ENCODE peak calls at places on chromosomes 12 and 14, in six cellular contexts. U, N, G, S, I and E are unnamed samples.

GRCh38 chr14:22973217-22974032 is 8.9 kb downstream of the AJUBA start:
- DNase-seq in S (peak), N (peak), U (no peak), G (peak), I (no peak), E (peak)

GRCh38 chr12:61676520-61676919 is 583.7 kb upstream of the USP15 start:
- DNase-seq in I (no peak), S (no peak), U (no peak), N (peak), G (no peak), E (no peak)

GRCh38 chr12:2794261-2794735 is 472 bp upstream of the FKBP4 start:
- DNase-seq in N (peak), G (no peak), I (no peak), U (peak), S (peak), E (no peak)

GRCh38 chr14:81303258-81303935 is 82.6 kb upstream of the GTF2A1 start:
- DNase-seq in I (no peak), G (no peak), S (no peak), N (peak), U (no peak), E (no peak)

GRCh38 chr12:47832263-47832933 is 12.7 kb upstream of the HDAC7 start:
- DNase-seq in N (no peak), G (no peak), I (no peak), S (no peak), U (peak), E (no peak)

GRCh38 chr12:89552376-89552775 is 26.5 kb upstream of the POC1B start:
- DNase-seq in U (no peak), G (no peak), I (no peak), S (no peak), N (peak), E (no peak)

GRCh38 chr12:28374556-28374955 is 184.3 kb downstream of the CCDC91 start:
- DNase-seq in I (no peak), N (no peak), G (no peak), U (no peak), S (peak), E (no peak)

GRCh38 chr12:115398311-115398781 is 714.4 kb upstream of the TBX3 start:
- DNase-seq in S (no peak), I (no peak), U (no peak), N (no peak), G (no peak), E (no peak)

GRCh38 chr12:130555628-130556485 is 160.2 kb downstream of the RIMBP2 start:
- DNase-seq in N (no peak), S (no peak), U (no peak), G (no peak), I (no peak), E (no peak)

GRCh38 chr14:59197695-59198262 is 9.3 kb downstream of the DAAM1 start:
- DNase-seq in I (no peak), S (no peak), G (no peak), U (no peak), N (no peak), E (no peak)

GRCh38 chr12:56071648-56072047 is 8.3 kb upstream of the ERBB3 start:
- DNase-seq in I (no peak), U (no peak), N (peak), S (peak), G (no peak), E (no peak)

DNA sequence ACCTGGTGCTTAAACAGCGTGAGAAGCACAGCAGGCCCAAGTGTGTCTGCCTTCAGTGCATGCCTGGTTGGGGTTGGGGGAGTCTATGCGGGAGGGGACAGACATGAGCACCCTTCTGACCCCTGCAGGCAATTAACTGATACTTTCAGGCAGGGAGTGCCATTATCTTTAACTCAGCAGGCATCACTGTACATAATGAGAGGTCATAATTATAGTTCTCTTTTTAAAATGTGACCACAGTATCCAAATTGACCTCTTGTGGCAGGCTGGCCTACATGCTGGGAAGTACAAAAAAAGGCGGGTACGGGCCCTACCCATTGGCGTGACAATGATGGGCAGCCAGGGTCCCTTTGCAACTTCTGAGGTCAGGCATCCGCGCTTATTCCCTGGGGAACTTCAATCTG is 209.1 kb downstream of the FOXN3 start:
- DNase-seq in G (no peak), N (no peak), I (no peak), S (no peak), U (peak), E (no peak)
- TF ChIP-seq CTCF in G (no peak), N (no peak), I (no peak), S (no peak), U (no peak), E (no peak)

DNA sequence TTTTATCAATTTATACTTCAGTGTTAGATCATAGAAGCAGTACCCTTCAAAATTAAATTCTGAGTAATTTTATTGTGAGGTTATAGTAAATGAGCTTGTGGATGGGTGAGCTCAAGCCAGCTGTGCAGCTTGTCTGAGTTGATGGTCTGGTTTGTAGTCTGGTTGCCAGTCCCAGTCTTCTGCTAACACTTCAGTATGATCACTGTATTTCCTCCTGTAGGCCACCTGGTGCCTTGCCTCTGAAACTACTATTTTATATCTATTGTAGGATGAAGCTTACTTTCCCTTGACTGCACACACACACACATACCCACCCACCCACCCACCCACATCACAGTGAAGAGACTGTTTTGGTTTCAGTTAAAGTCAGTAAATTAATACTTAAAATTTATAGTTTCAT is 496.4 kb downstream of the PCNX1 start:
- DNase-seq in U (peak), I (no peak), N (peak), S (peak), G (no peak), E (no peak)
- TF ChIP-seq CTCF in U (peak), I (no peak), N (peak), S (peak), G (no peak), E (no peak)

DNA sequence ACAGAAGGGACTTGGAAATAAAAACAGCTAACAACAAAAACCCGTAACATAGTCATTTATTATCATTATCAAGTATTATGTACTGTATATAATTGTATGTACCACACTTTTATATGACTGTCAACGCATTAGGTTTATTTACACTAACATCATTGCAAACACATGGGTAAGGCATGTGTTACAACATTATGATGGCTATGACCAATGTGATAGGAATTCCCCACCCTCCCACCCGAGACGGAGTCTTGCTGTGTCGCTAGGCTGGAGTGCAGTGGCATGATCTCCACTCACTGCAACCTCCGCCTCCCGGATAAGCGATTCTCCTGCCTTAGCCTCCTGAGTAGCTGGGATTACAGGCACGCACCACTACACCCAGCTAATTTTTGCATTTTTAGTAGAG is 82.6 kb downstream of the ERC1 start:
- DNase-seq in U (no peak), N (no peak), I (no peak), S (peak), G (no peak), E (no peak)
- TF ChIP-seq CTCF in U (no peak), N (no peak), I (no peak), S (no peak), G (no peak), E (no peak)

GRCh38 chr14:75295061-75295461 is 16.4 kb downstream of the FOS start:
- DNase-seq in S (peak), I (no peak), U (no peak), N (peak), G (peak), E (peak)

GRCh38 chr14:75295491-75296338 is 17.1 kb downstream of the FOS start:
- DNase-seq in N (peak), G (peak), I (no peak), U (peak), S (peak), E (peak)

GRCh38 chr14:75293920-75294648 is 15.5 kb downstream of the FOS start:
- DNase-seq in U (peak), N (peak), G (peak), I (no peak), S (peak), E (peak)

GRCh38 chr14:75292886-75293285 is 14.3 kb downstream of the FOS start:
- DNase-seq in S (no peak), I (no peak), G (no peak), N (no peak), U (no peak), E (no peak)

GRCh38 chr14:75294649-75295033 is 16.0 kb downstream of the FOS start:
- DNase-seq in I (no peak), G (peak), U (no peak), S (no peak), N (no peak), E (peak)
- TF ChIP-seq CTCF in I (no peak), G (no peak), U (peak), S (peak), N (peak), E (no peak)

DNA sequence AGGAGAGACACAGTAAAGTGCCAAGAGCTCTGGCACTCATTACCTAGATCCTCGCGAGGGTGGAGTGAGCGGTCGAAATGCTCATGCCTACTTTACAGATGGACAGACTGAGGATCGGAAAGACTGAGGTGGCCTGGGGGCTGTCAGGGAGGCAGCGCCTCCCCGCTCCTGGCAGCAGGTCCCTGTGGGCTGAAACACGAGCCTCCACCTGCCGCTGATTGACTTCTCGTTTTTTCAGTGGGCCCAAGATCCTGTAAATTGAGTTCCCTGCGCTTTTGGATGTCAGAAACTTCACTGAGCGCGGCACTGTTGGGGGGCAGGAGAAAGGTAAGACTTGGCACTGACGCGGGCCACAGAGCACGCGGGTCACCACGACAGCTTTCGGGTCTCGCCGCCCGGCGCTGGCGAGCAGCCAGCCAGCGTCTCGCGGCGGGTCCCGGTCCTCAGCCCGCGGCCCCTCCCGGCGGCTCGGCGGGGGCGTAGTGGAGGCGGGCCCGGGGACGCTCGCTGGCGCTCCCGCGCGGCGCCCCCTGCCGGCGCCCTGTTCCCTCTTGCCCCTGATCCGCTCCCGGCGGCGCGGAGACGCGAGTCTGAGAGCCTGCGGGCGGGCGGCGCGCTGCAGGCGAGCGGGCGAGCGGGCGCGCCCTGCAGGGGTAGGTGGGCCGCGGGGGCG is 550 bp upstream of the SCN8A start:
- DNase-seq in I (no peak), N (peak), G (peak), U (peak), S (peak), E (peak)
- TF ChIP-seq CTCF in I (peak), N (peak), G (peak), U (peak), S (peak), E (no peak)

GRCh38 chr12:54036620-54037359 is 3.9 kb downstream of the HOXC5 start:
- DNase-seq in G (no peak), S (peak), N (peak), U (no peak), I (no peak), E (peak)
- TF ChIP-seq CTCF in G (no peak), S (peak), N (peak), U (no peak), I (no peak), E (no peak)

DNA sequence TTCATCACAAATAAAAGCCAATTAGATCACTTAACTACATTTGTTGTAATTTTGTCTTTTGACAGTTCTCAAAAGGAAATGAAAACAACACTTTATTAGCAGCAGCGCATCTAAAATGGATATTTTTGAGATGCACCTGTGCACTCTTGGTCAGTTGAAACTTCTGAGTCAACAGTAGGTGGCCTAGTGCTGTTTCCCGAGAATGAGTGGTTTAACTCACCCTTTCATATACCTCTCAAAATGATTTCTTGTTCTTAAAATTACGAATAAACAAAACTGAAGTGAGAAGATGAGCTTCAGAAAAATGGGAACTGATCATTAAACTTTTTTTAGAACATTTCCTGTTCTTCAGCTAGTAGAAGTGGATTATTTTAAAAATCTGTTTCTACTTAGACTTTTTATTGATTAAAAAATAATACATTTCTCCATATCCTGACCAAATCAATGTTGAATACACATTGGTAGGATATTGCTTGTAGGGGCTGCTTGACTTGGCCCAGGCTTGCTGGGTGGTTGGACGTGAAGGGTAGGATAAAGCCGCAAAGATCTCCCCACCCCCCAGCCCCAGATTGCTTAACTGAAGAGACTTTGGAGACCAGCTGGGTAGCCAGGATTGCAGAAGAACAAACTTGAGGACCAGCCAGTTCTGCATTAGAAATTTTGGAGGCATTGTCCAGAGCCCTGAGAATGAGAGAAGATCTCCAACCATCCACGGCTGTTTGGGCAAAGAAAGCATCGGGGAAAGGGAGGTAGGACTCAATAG is 22.3 kb upstream of the STK38L start:
- DNase-seq in I (no peak), U (no peak), N (no peak), G (no peak), S (no peak), E (no peak)
- TF ChIP-seq CTCF in I (no peak), U (no peak), N (no peak), G (no peak), S (no peak), E (no peak)

GRCh38 chr12:31726575-31726974 is 2.2 kb downstream of the AMN1 start:
- DNase-seq in I (no peak), U (no peak), N (no peak), S (no peak), G (no peak), E (no peak)

GRCh38 chr12:31727197-31727596 is 1.6 kb downstream of the AMN1 start:
- DNase-seq in I (no peak), S (no peak), G (no peak), N (no peak), U (no peak), E (no peak)

GRCh38 chr12:31729728-31730127 is 907 bp upstream of the AMN1 start:
- DNase-seq in U (no peak), S (no peak), I (no peak), N (no peak), G (no peak), E (no peak)

GRCh38 chr12:31728289-31728916 is 418 bp downstream of the AMN1 start:
- DNase-seq in U (peak), N (no peak), G (no peak), I (no peak), S (peak), E (no peak)

GRCh38 chr12:31728917-31729640 is at the start of gene AMN1:
- DNase-seq in U (peak), G (peak), I (peak), S (peak), N (peak), E (peak)
- TF ChIP-seq CTCF in U (no peak), G (no peak), I (no peak), S (no peak), N (no peak), E (no peak)

DNA sequence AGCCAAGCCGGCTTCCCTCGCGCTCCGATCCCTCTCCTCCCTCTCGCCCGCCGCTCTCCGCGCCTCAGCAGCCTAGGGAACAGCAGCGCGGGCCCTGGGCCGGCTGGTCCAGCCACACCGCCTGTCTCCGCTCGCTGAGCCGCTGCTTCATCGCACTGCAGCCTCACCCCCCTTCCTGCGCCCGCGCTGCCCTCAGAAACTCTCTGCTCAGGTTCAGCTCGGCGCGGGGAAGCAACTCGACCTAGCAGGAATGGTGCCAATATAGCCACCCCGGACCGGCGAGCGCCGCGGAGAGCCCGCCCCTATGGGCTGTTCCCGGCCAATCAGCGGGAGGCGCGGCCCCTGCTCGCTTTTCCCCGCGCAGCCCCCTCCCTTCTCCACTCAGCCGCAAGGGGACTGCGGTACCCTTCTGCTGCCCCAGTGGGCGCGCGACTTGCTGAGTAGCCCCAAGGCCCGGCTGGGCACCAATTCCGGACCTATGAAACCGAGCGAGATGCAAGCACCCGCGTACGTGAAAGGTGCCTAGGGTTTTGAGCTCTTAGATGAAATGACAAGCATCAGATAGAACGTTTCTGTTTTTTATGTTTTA is at the start of gene ADAMTS20:
- DNase-seq in N (peak), I (no peak), U (no peak), S (no peak), G (peak), E (peak)
- TF ChIP-seq CTCF in N (no peak), I (no peak), U (no peak), S (no peak), G (no peak), E (peak)

GRCh38 chr14:75084513-75084912 is 15.1 kb downstream of the ZC2HC1C start:
- DNase-seq in S (no peak), U (no peak), G (no peak), I (no peak), N (peak), E (no peak)
- TF ChIP-seq CTCF in S (no peak), U (no peak), G (no peak), I (peak), N (peak), E (no peak)